ENCODE peak calls at places on chromosomes 11 and 22, in eight cellular contexts. One of them, this sample, is unnamed.

GRCh38 chr11:134978388-134979088 is 566.5 kb upstream of the B3GAT1 start:
- DNase-seq in mammary epithelial cell: no peak
- DNase-seq in A549: no peak
- DNase-seq in GM23248: no peak
- DNase-seq in NCI-H1092 treated with DMSO at 0.1 percent for 48 hours: no peak
- DNase-seq in activated CD4-positive, CD25-positive, alpha-beta regulatory T cell treated with anti-CD3 and anti-CD28 coated beads, Interleukin-2, amount 50 U/mL, for 72 hours: no peak
- DNase-seq in Panc1: no peak
- DNase-seq in right lobe of liver: no peak
- DNase-seq in this sample: no peak

GRCh38 chr11:99522467-99523173 is 501.9 kb downstream of the CNTN5 start:
- DNase-seq in activated CD4-positive, CD25-positive, alpha-beta regulatory T cell treated with anti-CD3 and anti-CD28 coated beads, Interleukin-2, amount 50 U/mL, for 72 hours: no peak
- DNase-seq in mammary epithelial cell: no peak
- DNase-seq in Panc1: no peak
- DNase-seq in NCI-H1092 treated with DMSO at 0.1 percent for 48 hours: no peak
- DNase-seq in A549: no peak
- DNase-seq in right lobe of liver: no peak
- DNase-seq in GM23248: peak
- DNase-seq in this sample: no peak

GRCh38 chr11:95913830-95914229 is 10.1 kb downstream of the MTMR2 start:
- DNase-seq in mammary epithelial cell: no peak
- DNase-seq in A549: no peak
- DNase-seq in GM23248: peak
- DNase-seq in NCI-H1092 treated with DMSO at 0.1 percent for 48 hours: no peak
- DNase-seq in Panc1: no peak
- DNase-seq in activated CD4-positive, CD25-positive, alpha-beta regulatory T cell treated with anti-CD3 and anti-CD28 coated beads, Interleukin-2, amount 50 U/mL, for 72 hours: no peak
- DNase-seq in right lobe of liver: no peak
- DNase-seq in this sample: no peak

GRCh38 chr11:129974237-129974636 is 28.4 kb downstream of the PRDM10 start:
- DNase-seq in right lobe of liver: no peak
- DNase-seq in mammary epithelial cell: no peak
- DNase-seq in NCI-H1092 treated with DMSO at 0.1 percent for 48 hours: no peak
- DNase-seq in A549: no peak
- DNase-seq in activated CD4-positive, CD25-positive, alpha-beta regulatory T cell treated with anti-CD3 and anti-CD28 coated beads, Interleukin-2, amount 50 U/mL, for 72 hours: no peak
- DNase-seq in Panc1: no peak
- DNase-seq in GM23248: peak
- DNase-seq in this sample: no peak

GRCh38 chr11:80163011-80163410 is 722.2 kb upstream of the TENM4 start:
- DNase-seq in activated CD4-positive, CD25-positive, alpha-beta regulatory T cell treated with anti-CD3 and anti-CD28 coated beads, Interleukin-2, amount 50 U/mL, for 72 hours: no peak
- DNase-seq in GM23248: peak
- DNase-seq in mammary epithelial cell: peak
- DNase-seq in Panc1: no peak
- DNase-seq in NCI-H1092 treated with DMSO at 0.1 percent for 48 hours: no peak
- DNase-seq in right lobe of liver: no peak
- DNase-seq in A549: no peak
- DNase-seq in this sample: no peak

GRCh38 chr22:40578171-40578570 is 58.3 kb downstream of the MRTFA start:
- DNase-seq in Panc1: no peak
- DNase-seq in right lobe of liver: no peak
- DNase-seq in mammary epithelial cell: no peak
- DNase-seq in A549: no peak
- DNase-seq in activated CD4-positive, CD25-positive, alpha-beta regulatory T cell treated with anti-CD3 and anti-CD28 coated beads, Interleukin-2, amount 50 U/mL, for 72 hours: no peak
- DNase-seq in NCI-H1092 treated with DMSO at 0.1 percent for 48 hours: no peak
- DNase-seq in GM23248: no peak
- DNase-seq in this sample: no peak

GRCh38 chr11:128021304-128022006 is 565.9 kb downstream of the ETS1 start:
- DNase-seq in right lobe of liver: peak
- DNase-seq in A549: no peak
- DNase-seq in NCI-H1092 treated with DMSO at 0.1 percent for 48 hours: peak
- DNase-seq in GM23248: peak
- DNase-seq in Panc1: no peak
- DNase-seq in activated CD4-positive, CD25-positive, alpha-beta regulatory T cell treated with anti-CD3 and anti-CD28 coated beads, Interleukin-2, amount 50 U/mL, for 72 hours: no peak
- DNase-seq in mammary epithelial cell: no peak
- DNase-seq in this sample: no peak

GRCh38 chr11:67405196-67405567 is 1.3 kb downstream of the TBC1D10C start:
- DNase-seq in mammary epithelial cell: no peak
- DNase-seq in NCI-H1092 treated with DMSO at 0.1 percent for 48 hours: no peak
- DNase-seq in Panc1: no peak
- DNase-seq in GM23248: no peak
- DNase-seq in A549: no peak
- DNase-seq in right lobe of liver: no peak
- DNase-seq in activated CD4-positive, CD25-positive, alpha-beta regulatory T cell treated with anti-CD3 and anti-CD28 coated beads, Interleukin-2, amount 50 U/mL, for 72 hours: no peak
- DNase-seq in this sample: no peak

GRCh38 chr11:45405916-45406670 is 120.0 kb upstream of the SYT13 start:
- DNase-seq in activated CD4-positive, CD25-positive, alpha-beta regulatory T cell treated with anti-CD3 and anti-CD28 coated beads, Interleukin-2, amount 50 U/mL, for 72 hours: no peak
- DNase-seq in Panc1: no peak
- DNase-seq in right lobe of liver: no peak
- DNase-seq in GM23248: peak
- DNase-seq in NCI-H1092 treated with DMSO at 0.1 percent for 48 hours: peak
- DNase-seq in A549: no peak
- DNase-seq in mammary epithelial cell: no peak
- DNase-seq in this sample: peak

GRCh38 chr11:68827733-68828132 is 14.0 kb downstream of the CPT1A start:
- DNase-seq in NCI-H1092 treated with DMSO at 0.1 percent for 48 hours: no peak
- DNase-seq in Panc1: no peak
- DNase-seq in mammary epithelial cell: no peak
- DNase-seq in right lobe of liver: no peak
- DNase-seq in GM23248: no peak
- DNase-seq in A549: no peak
- DNase-seq in activated CD4-positive, CD25-positive, alpha-beta regulatory T cell treated with anti-CD3 and anti-CD28 coated beads, Interleukin-2, amount 50 U/mL, for 72 hours: no peak
- DNase-seq in this sample: no peak

GRCh38 chr11:29801561-29801960 is 215.3 kb downstream of the KCNA4 start:
- DNase-seq in Panc1: no peak
- DNase-seq in GM23248: peak
- DNase-seq in NCI-H1092 treated with DMSO at 0.1 percent for 48 hours: no peak
- DNase-seq in activated CD4-positive, CD25-positive, alpha-beta regulatory T cell treated with anti-CD3 and anti-CD28 coated beads, Interleukin-2, amount 50 U/mL, for 72 hours: no peak
- DNase-seq in right lobe of liver: no peak
- DNase-seq in mammary epithelial cell: no peak
- DNase-seq in A549: no peak
- DNase-seq in this sample: no peak

This sample was measured in trophoblast cell.